ENCODE peak calls at places on chromosomes 11 and 22, in six cellular contexts. X, K, F, D, R and S are unnamed samples.

GRCh38 chr11:19763315-19763714 is 50.7 kb downstream of the NAV2 start:
- DNase-seq in X (no peak), D (no peak), F (no peak), R (no peak), K (no peak), S (no peak)

GRCh38 chr11:61706452-61707400 is 26.5 kb downstream of the DAGLA start:
- DNase-seq in K (no peak), X (no peak), D (no peak), R (no peak), F (no peak), S (no peak)

GRCh38 chr11:12430351-12430750 is 53.0 kb downstream of the PARVA start:
- DNase-seq in X (no peak), R (no peak), D (no peak), K (no peak), F (peak), S (no peak)

GRCh38 chr11:61413496-61413895 is 16.3 kb downstream of the CPSF7 start:
- DNase-seq in K (no peak), X (no peak), D (no peak), F (peak), R (no peak), S (no peak)

GRCh38 chr11:76788661-76789442 is 5.7 kb downstream of the TSKU start:
- DNase-seq in F (no peak), D (no peak), K (no peak), R (no peak), X (no peak), S (no peak)

GRCh38 chr22:25053153-25053805 is 100.8 kb downstream of the KIAA1671 start:
- DNase-seq in K (no peak), X (no peak), F (peak), R (no peak), D (no peak), S (no peak)

GRCh38 chr11:94133752-94134151 is 5.1 kb downstream of the PANX1 start:
- DNase-seq in X (no peak), D (no peak), K (no peak), R (no peak), F (no peak), S (no peak)

GRCh38 chr11:623349-623869 is 1.3 kb downstream of the CDHR5 start:
- DNase-seq in K (no peak), X (no peak), F (no peak), D (no peak), R (no peak), S (no peak)

GRCh38 chr22:37018815-37019308 is 385 bp downstream of the TST start:
- DNase-seq in D (no peak), F (peak), R (no peak), X (no peak), K (no peak), S (no peak)

GRCh38 chr11:60334005-60334620 is 7.1 kb downstream of the MS4A6E start:
- DNase-seq in K (peak), X (peak), D (peak), R (peak), F (peak), S (peak)

GRCh38 chr11:6864436-6864835 is 1.6 kb downstream of the OR10A2 start:
- DNase-seq in F (peak), D (no peak), R (no peak), K (no peak), X (no peak), S (no peak)

GRCh38 chr11:84720706-84721402 is 906.3 kb downstream of the DLG2 start:
- DNase-seq in D (no peak), K (no peak), F (peak), R (no peak), X (no peak), S (no peak)

GRCh38 chr11:62716816-62717215 is 9.3 kb downstream of the GNG3 start:
- DNase-seq in R (no peak), X (no peak), K (no peak), D (no peak), F (no peak), S (no peak)

GRCh38 chr11:28107331-28107725 is 628 bp downstream of the KIF18A start:
- DNase-seq in R (peak), X (no peak), D (no peak), F (peak), K (peak), S (peak)

GRCh38 chr22:48893288-48894063 is 934.2 kb downstream of the BRD1 start:
- DNase-seq in K (no peak), R (no peak), D (no peak), X (no peak), F (no peak), S (no peak)

GRCh38 chr11:77189588-77190210 is 61.7 kb downstream of the MYO7A start:
- DNase-seq in D (no peak), X (no peak), R (no peak), K (no peak), F (no peak), S (no peak)

GRCh38 chr11:20374746-20375305 is 11.3 kb downstream of the HTATIP2 start:
- DNase-seq in D (no peak), R (no peak), F (peak), X (no peak), K (no peak), S (no peak)

GRCh38 chr11:7965386-7965785 is at the start of gene NLRP10:
- DNase-seq in F (peak), X (no peak), R (no peak), D (no peak), K (no peak), S (no peak)

GRCh38 chr22:43400449-43400848 is 11.4 kb upstream of the MPPED1 start:
- DNase-seq in K (no peak), R (no peak), D (no peak), X (no peak), F (no peak), S (no peak)

GRCh38 chr22:19522190-19522880 is 1.9 kb downstream of the CLDN5 start:
- DNase-seq in D (no peak), R (no peak), X (no peak), F (no peak), K (no peak), S (no peak)

GRCh38 chr22:28051787-28052356 is 132.8 kb upstream of the PITPNB start:
- DNase-seq in D (no peak), R (no peak), X (peak), K (peak), F (peak), S (peak)

GRCh38 chr11:62500066-62501035 is 46.3 kb downstream of the AHNAK start:
- DNase-seq in F (no peak), X (no peak), R (no peak), D (no peak), K (no peak), S (no peak)

GRCh38 chr11:85752890-85753581 is 57.9 kb downstream of the SYTL2 start:
- DNase-seq in R (no peak), X (no peak), F (no peak), K (peak), D (peak), S (no peak)

GRCh38 chr11:93133710-93134109 is 64.1 kb downstream of the SLC36A4 start:
- DNase-seq in D (no peak), R (no peak), K (no peak), F (peak), X (no peak), S (no peak)

GRCh38 chr11:9774591-9775392 is 110.9 kb downstream of the SWAP70 start:
- DNase-seq in X (no peak), R (no peak), K (no peak), F (peak), D (no peak), S (no peak)

GRCh38 chr11:35242843-35243242 is 103.9 kb downstream of the CD44 start:
- DNase-seq in D (no peak), X (no peak), F (no peak), K (no peak), R (no peak), S (no peak)

GRCh38 chr11:15189646-15190365 is 75.1 kb downstream of the INSC start:
- DNase-seq in X (no peak), D (no peak), R (no peak), K (no peak), F (peak), S (no peak)

GRCh38 chr22:28411125-28411524 is 268.5 kb downstream of the TTC28 start:
- DNase-seq in K (no peak), F (peak), R (no peak), X (no peak), D (no peak), S (no peak)